ENCODE peak calls at places on chromosomes 16 and 17, in four cellular contexts. D is DND-41, G is fibroblast of lung, L is mesenchymal stem cell. F is an unnamed sample. For H3K9me3, the result is how much of the 10 kb centered on the place peaks cover.

GRCh38 chr16:83698964-83699363 is 108.8 kb upstream of the HSBP1 start:
- DNase-seq in L (no peak), G (no peak), D (no peak), F (no peak)

GRCh38 chr17:2030779-2031163 is 818 bp downstream of the DPH1 start:
- DNase-seq in D (no peak), G (no peak), L (no peak), F (no peak)

GRCh38 chr16:51353055-51353454 is 202.0 kb upstream of the SALL1 start:
- DNase-seq in D (no peak), L (no peak), G (no peak), F (no peak)

GRCh38 chr17:41413353-41413752 is 11.0 kb downstream of the KRT37 start:
- DNase-seq in D (no peak), L (no peak), G (no peak), F (no peak)

GRCh38 chr16:68309798-68310197 is 948 bp downstream of the SLC7A6OS start:
- DNase-seq in G (no peak), L (no peak), D (no peak), F (no peak)

GRCh38 chr16:23424292-23424958 is 28.6 kb downstream of the COG7 start:
- DNase-seq in G (peak), D (no peak), L (peak), F (no peak)

GRCh38 chr16:58306327-58306726 is 11.5 kb upstream of the PRSS54 start:
- DNase-seq in D (peak), G (peak), L (peak), F (no peak)

GRCh38 chr16:27304102-27304501 is 9.7 kb upstream of the IL4R start:
- DNase-seq in G (no peak), D (no peak), L (no peak), F (no peak)

GRCh38 chr17:37489197-37490001 is at the start of gene DUSP14:
- DNase-seq in D (peak), L (peak), G (peak), F (peak)

GRCh38 chr17:6701719-6702118 is 11.4 kb downstream of the SLC13A5 start:
- DNase-seq in G (no peak), L (no peak), D (peak), F (no peak)

GRCh38 chr16:48562475-48562874 is 47.5 kb downstream of the N4BP1 start:
- DNase-seq in G (no peak), L (no peak), D (no peak), F (no peak)

GRCh38 chr16:52471650-52472370 is 75.1 kb downstream of the TOX3 start:
- DNase-seq in D (no peak), G (no peak), L (no peak), F (no peak)

GRCh38 chr17:9470171-9470570 is 105.4 kb downstream of the STX8 start:
- DNase-seq in G (no peak), L (peak), D (peak), F (no peak)

GRCh38 chr17:15462962-15463361 is 4.5 kb downstream of the CDRT4 start:
- DNase-seq in D (no peak), G (no peak), L (no peak), F (no peak)

GRCh38 chr16:59758848-59759247 is 1024.7 kb upstream of the GOT2 start:
- DNase-seq in G (no peak), D (no peak), L (no peak), F (no peak)

GRCh38 chr17:32954477-32954876 is 26.5 kb downstream of the TMEM98 start:
- DNase-seq in D (no peak), G (no peak), L (no peak), F (no peak)

GRCh38 chr17:49224198-49224996 is 6.2 kb downstream of the PHOSPHO1 start:
- DNase-seq in D (no peak), L (peak), G (no peak), F (peak)

GRCh38 chr17:20066253-20066652 is 57.1 kb downstream of the SPECC1 start:
- DNase-seq in D (no peak), L (no peak), G (peak), F (no peak)

GRCh38 chr17:48740537-48740936 is 12.0 kb upstream of the HOXB13 start:
- DNase-seq in D (no peak), G (no peak), L (no peak), F (no peak)

GRCh38 chr16:78735337-78735736 is 635.9 kb downstream of the WWOX start:
- DNase-seq in D (no peak), L (no peak), G (no peak), F (no peak)
- H3K9me3 ChIP-seq in D (under half), L (under half), G (under half), F (under half)

GRCh38 chr16:911101-911500 is 59.7 kb downstream of the LMF1 start:
- DNase-seq in G (no peak), D (no peak), L (no peak), F (no peak)
- H3K9me3 ChIP-seq in G (under half), D (under half), L (under half), F (under half)

GRCh38 chr16:35150805-35151312 is 1691.4 kb downstream of the TP53TG3F start:
- DNase-seq in L (no peak), G (no peak), D (no peak), F (no peak)

GRCh38 chr16:35148748-35149147 is 1689.3 kb downstream of the TP53TG3F start:
- DNase-seq in D (no peak), L (no peak), G (no peak), F (no peak)

GRCh38 chr16:35149550-35149949 is 1690.1 kb downstream of the TP53TG3F start:
- DNase-seq in L (no peak), G (no peak), D (no peak), F (no peak)

GRCh38 chr16:35152067-35152627 is 1692.7 kb downstream of the TP53TG3F start:
- DNase-seq in D (no peak), G (no peak), L (no peak), F (no peak)

GRCh38 chr16:35154627-35155026 is 1695.2 kb downstream of the TP53TG3F start:
- DNase-seq in G (no peak), L (no peak), D (no peak), F (no peak)
- H3K9me3 ChIP-seq in G (under half), L (under half), D (under half), F (under half)

DNA sequence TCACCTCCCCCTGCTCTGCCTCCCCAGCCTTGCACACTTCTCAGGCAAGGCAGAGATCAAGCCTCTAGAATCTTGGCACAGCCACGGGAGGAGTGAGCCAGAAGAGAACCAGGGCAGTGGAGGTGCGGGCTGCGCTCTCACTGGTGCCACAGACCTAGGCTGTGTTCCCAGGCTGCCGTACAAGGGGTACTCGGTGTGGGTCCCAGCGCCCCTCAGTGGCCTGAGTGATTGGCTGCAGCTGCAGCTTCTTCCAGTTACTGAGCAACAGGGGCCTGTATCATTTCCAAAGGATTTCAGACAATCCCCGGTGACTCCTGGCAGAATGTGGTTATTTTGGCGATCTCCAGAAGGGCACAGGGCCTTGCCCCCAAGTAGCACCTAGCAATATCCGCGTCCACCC is 1852.1 kb downstream of the TP53TG3F start:
- DNase-seq in L (no peak), G (no peak), D (no peak), F (no peak)
- H3K9me3 ChIP-seq in L (under half), G (under half), D (under half), F (under half)

DNA sequence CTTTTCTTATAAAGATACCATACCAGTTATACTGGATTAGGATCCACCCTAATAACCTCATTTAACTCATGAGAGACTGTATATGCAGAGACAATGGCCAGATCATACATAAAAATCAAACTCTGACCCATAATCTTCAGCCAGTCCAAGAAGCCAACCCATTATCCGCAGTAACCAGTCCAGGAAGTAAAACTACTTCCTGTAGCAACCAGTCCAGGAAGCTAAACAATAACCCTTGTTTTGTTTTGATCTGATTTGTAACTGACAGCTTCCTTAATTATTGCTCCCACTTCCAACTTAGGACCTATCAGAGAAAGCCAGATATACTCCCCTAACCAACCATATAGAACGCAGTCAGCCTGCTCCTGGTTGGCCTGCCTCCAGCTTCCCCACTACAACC is 19.2 kb upstream of the SSTR2 start:
- DNase-seq in L (no peak), D (no peak), G (no peak), F (no peak)
- H3K9me3 ChIP-seq in L (under half), D (under half), G (under half), F (under half)

DNA sequence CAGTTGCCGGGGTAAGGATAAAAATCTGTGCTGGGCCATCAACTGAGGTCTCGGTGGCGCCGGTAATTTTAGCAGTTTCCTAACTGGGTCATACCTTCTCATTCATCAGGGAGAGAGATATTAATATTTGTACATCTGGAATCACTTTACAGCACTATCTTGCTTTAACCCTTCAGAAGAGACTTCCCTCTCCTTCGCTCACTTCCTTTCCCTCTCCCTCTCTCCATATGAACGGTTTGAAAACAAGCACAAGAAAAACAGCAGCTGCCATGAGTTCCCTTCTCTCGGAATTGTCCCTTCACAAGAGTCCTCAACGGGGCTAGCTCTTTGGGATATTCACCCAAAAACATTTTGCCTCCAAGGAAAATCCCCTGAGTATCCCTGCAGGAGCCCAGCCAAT is 144.3 kb upstream of the NOG start:
- DNase-seq in L (no peak), D (no peak), G (no peak), F (no peak)
- H3K9me3 ChIP-seq in L (under half), D (under half), G (under half), F (under half)

DNA sequence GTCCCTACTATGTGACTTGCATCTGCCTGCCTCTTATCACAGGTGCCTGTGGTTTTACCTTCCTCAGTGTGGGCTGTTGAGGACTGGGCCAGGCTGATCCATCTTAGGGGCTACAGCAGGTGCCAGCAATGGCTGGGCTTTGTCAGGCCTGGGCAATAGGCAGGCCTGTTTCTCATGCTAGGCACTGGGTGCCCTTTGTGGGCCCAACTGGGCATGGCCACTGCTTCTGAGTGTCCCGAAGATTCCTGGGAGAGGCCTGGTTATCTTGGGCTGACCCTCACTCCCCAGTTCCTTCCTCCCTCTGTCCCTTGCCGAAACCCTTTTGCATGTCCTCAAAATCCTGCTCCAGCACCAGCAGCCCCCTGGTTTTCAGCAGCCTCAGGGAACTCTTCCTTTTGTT is 1024.9 kb downstream of the KCNJ18 start:
- DNase-seq in G (no peak), L (no peak), D (no peak), F (no peak)
- H3K9me3 ChIP-seq in G (under half), L (under half), D (under half), F (under half)

F was measured in T-helper 17 cell.